ENCODE peak calls at places on chromosomes 6 and 20, in six cellular contexts. One of them, this sample, is unnamed.

GRCh38 chr20:44448753-44449546 is 26.7 kb upstream of the TTPAL start:
- DNase-seq in H9: peak
- DNase-seq in brain microvascular endothelial cell: no peak
- DNase-seq in HFFc6: no peak
- DNase-seq in psoas muscle: no peak
- DNase-seq in cardiac muscle cell: peak
- DNase-seq in this sample: peak

GRCh38 chr6:110476046-110476849 is at the start of gene SLC22A16:
- DNase-seq in H9: no peak
- DNase-seq in cardiac muscle cell: peak
- DNase-seq in brain microvascular endothelial cell: no peak
- DNase-seq in HFFc6: no peak
- DNase-seq in psoas muscle: no peak
- DNase-seq in this sample: peak

GRCh38 chr20:38939686-38940085 is 13.5 kb downstream of the FAM83D start:
- DNase-seq in cardiac muscle cell: no peak
- DNase-seq in H9: no peak
- DNase-seq in brain microvascular endothelial cell: no peak
- DNase-seq in psoas muscle: no peak
- DNase-seq in HFFc6: no peak
- DNase-seq in this sample: no peak

GRCh38 chr6:41306187-41306854 is 19.8 kb upstream of the TREM1 start:
- DNase-seq in brain microvascular endothelial cell: peak
- DNase-seq in psoas muscle: no peak
- DNase-seq in H9: peak
- DNase-seq in cardiac muscle cell: peak
- DNase-seq in HFFc6: no peak
- DNase-seq in this sample: peak

GRCh38 chr6:140002406-140003022 is 628.1 kb upstream of the CITED2 start:
- DNase-seq in psoas muscle: no peak
- DNase-seq in HFFc6: peak
- DNase-seq in brain microvascular endothelial cell: no peak
- DNase-seq in cardiac muscle cell: no peak
- DNase-seq in H9: no peak
- DNase-seq in this sample: no peak

GRCh38 chr6:155319902-155320301 is 5.6 kb upstream of the TFB1M start:
- DNase-seq in brain microvascular endothelial cell: no peak
- DNase-seq in HFFc6: no peak
- DNase-seq in cardiac muscle cell: no peak
- DNase-seq in H9: no peak
- DNase-seq in psoas muscle: no peak
- DNase-seq in this sample: no peak

GRCh38 chr6:154606457-154606856 is 96.0 kb upstream of the CNKSR3 start:
- DNase-seq in psoas muscle: no peak
- DNase-seq in HFFc6: no peak
- DNase-seq in H9: no peak
- DNase-seq in cardiac muscle cell: peak
- DNase-seq in brain microvascular endothelial cell: no peak
- DNase-seq in this sample: no peak

GRCh38 chr6:148342146-148343027 is at the start of gene SASH1:
- DNase-seq in cardiac muscle cell: peak
- DNase-seq in brain microvascular endothelial cell: peak
- DNase-seq in H9: peak
- DNase-seq in psoas muscle: peak
- DNase-seq in HFFc6: peak
- DNase-seq in this sample: peak

GRCh38 chr20:58231678-58232077 is 3.2 kb upstream of the ANKRD60 start:
- DNase-seq in brain microvascular endothelial cell: no peak
- DNase-seq in HFFc6: no peak
- DNase-seq in H9: no peak
- DNase-seq in cardiac muscle cell: peak
- DNase-seq in psoas muscle: no peak
- DNase-seq in this sample: no peak

GRCh38 chr20:7650081-7650480 is 290.2 kb downstream of the HAO1 start:
- DNase-seq in HFFc6: no peak
- DNase-seq in psoas muscle: no peak
- DNase-seq in cardiac muscle cell: no peak
- DNase-seq in brain microvascular endothelial cell: no peak
- DNase-seq in H9: no peak
- DNase-seq in this sample: no peak

GRCh38 chr6:299050-299980 is 7.0 kb downstream of the DUSP22 start:
- DNase-seq in cardiac muscle cell: no peak
- DNase-seq in H9: no peak
- DNase-seq in brain microvascular endothelial cell: no peak
- DNase-seq in HFFc6: no peak
- DNase-seq in psoas muscle: no peak
- DNase-seq in this sample: no peak

GRCh38 chr6:30122515-30122914 is 9.6 kb upstream of the TRIM31 start:
- DNase-seq in psoas muscle: no peak
- DNase-seq in HFFc6: peak
- DNase-seq in H9: no peak
- DNase-seq in cardiac muscle cell: no peak
- DNase-seq in brain microvascular endothelial cell: no peak
- DNase-seq in this sample: no peak

GRCh38 chr6:15536201-15536955 is 126.5 kb downstream of the DTNBP1 start:
- DNase-seq in brain microvascular endothelial cell: no peak
- DNase-seq in psoas muscle: no peak
- DNase-seq in cardiac muscle cell: peak
- DNase-seq in H9: no peak
- DNase-seq in HFFc6: no peak
- DNase-seq in this sample: no peak

GRCh38 chr6:157221049-157221816 is 102.1 kb downstream of the TMEM242 start:
- DNase-seq in brain microvascular endothelial cell: peak
- DNase-seq in psoas muscle: peak
- DNase-seq in cardiac muscle cell: peak
- DNase-seq in HFFc6: peak
- DNase-seq in H9: peak
- DNase-seq in this sample: peak

GRCh38 chr6:169232507-169232931 is 21.1 kb downstream of the THBS2 start:
- DNase-seq in H9: no peak
- DNase-seq in HFFc6: no peak
- DNase-seq in cardiac muscle cell: no peak
- DNase-seq in psoas muscle: no peak
- DNase-seq in brain microvascular endothelial cell: no peak
- DNase-seq in this sample: no peak

GRCh38 chr20:29408034-29408695 is 1849.3 kb upstream of the DEFB115 start:
- DNase-seq in psoas muscle: no peak
- DNase-seq in H9: no peak
- DNase-seq in brain microvascular endothelial cell: no peak
- DNase-seq in HFFc6: no peak
- DNase-seq in cardiac muscle cell: no peak
- DNase-seq in this sample: no peak

GRCh38 chr6:44229376-44230033 is 6.1 kb downstream of the SLC29A1 start:
- DNase-seq in brain microvascular endothelial cell: no peak
- DNase-seq in HFFc6: no peak
- DNase-seq in psoas muscle: peak
- DNase-seq in H9: no peak
- DNase-seq in cardiac muscle cell: no peak
- DNase-seq in this sample: no peak

GRCh38 chr6:154502564-154502963 is 7.9 kb downstream of the CNKSR3 start:
- DNase-seq in HFFc6: no peak
- DNase-seq in cardiac muscle cell: no peak
- DNase-seq in psoas muscle: no peak
- DNase-seq in brain microvascular endothelial cell: no peak
- DNase-seq in H9: no peak
- DNase-seq in this sample: no peak

GRCh38 chr6:158150701-158151100 is 17.4 kb downstream of the SERAC1 start:
- DNase-seq in HFFc6: peak
- DNase-seq in brain microvascular endothelial cell: peak
- DNase-seq in psoas muscle: no peak
- DNase-seq in cardiac muscle cell: no peak
- DNase-seq in H9: no peak
- DNase-seq in this sample: no peak

GRCh38 chr6:2182251-2182650 is 63.2 kb downstream of the GMDS start:
- DNase-seq in psoas muscle: no peak
- DNase-seq in H9: no peak
- DNase-seq in HFFc6: no peak
- DNase-seq in cardiac muscle cell: no peak
- DNase-seq in brain microvascular endothelial cell: no peak
- DNase-seq in this sample: no peak

GRCh38 chr6:137848672-137849071 is 18.4 kb upstream of the TNFAIP3 start:
- DNase-seq in cardiac muscle cell: peak
- DNase-seq in psoas muscle: no peak
- DNase-seq in H9: no peak
- DNase-seq in brain microvascular endothelial cell: no peak
- DNase-seq in HFFc6: peak
- DNase-seq in this sample: no peak

GRCh38 chr6:161100072-161100471 is 108.5 kb downstream of the MAP3K4 start:
- DNase-seq in cardiac muscle cell: no peak
- DNase-seq in HFFc6: no peak
- DNase-seq in brain microvascular endothelial cell: no peak
- DNase-seq in H9: no peak
- DNase-seq in psoas muscle: no peak
- DNase-seq in this sample: no peak

GRCh38 chr6:140744648-140745320 is 1370.3 kb upstream of the CITED2 start:
- DNase-seq in cardiac muscle cell: peak
- DNase-seq in brain microvascular endothelial cell: peak
- DNase-seq in HFFc6: peak
- DNase-seq in H9: no peak
- DNase-seq in psoas muscle: no peak
- DNase-seq in this sample: no peak

GRCh38 chr20:43799741-43800140 is 72.9 kb upstream of the GTSF1L start:
- DNase-seq in brain microvascular endothelial cell: no peak
- DNase-seq in psoas muscle: no peak
- DNase-seq in HFFc6: no peak
- DNase-seq in cardiac muscle cell: no peak
- DNase-seq in H9: no peak
- DNase-seq in this sample: no peak

GRCh38 chr6:103699770-103700169 is 1159.9 kb downstream of the HACE1 start:
- DNase-seq in HFFc6: no peak
- DNase-seq in psoas muscle: no peak
- DNase-seq in brain microvascular endothelial cell: no peak
- DNase-seq in cardiac muscle cell: no peak
- DNase-seq in H9: no peak
- DNase-seq in this sample: no peak

DNA sequence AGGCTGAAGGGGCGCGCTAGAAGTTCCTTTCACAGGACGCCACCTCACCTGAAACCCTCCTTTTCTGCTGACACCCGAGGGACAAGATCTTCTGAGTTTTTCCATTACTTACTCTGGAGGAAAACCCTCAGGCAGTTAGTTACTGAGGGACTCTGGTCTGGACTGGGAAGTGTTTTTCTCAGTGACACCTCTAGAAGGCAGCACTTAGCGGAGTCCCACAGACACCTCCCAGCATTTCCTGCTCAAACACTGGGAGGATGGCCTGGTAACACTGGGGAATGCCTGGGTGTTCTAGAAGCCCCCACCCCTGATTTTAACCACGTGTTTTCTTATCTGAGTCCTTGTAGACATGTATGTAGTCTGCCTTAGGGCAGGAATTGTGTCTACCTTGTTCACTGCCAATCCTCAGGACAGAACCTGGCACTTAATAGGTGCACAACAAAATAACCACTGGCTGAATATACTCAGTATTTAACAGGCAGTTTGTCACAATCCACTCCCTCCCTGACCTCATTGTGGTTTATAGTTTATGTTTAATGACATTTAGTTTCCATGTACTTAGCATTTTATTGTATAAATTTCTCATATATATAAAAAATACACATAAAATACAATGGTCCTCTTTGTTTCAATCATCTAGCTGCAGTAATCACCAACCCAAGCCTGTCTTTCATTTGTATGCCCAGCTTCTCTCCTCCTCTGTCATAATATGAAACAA is 4.8 kb downstream of the GSTA3 start:
- DNase-seq in HFFc6: no peak
- DNase-seq in H9: peak
- DNase-seq in cardiac muscle cell: peak
- DNase-seq in psoas muscle: no peak
- DNase-seq in brain microvascular endothelial cell: no peak
- DNase-seq in this sample: no peak
- TF ChIP-seq CTCF in HFFc6: peak
- TF ChIP-seq CTCF in H9: peak
- TF ChIP-seq CTCF in cardiac muscle cell: peak
- TF ChIP-seq CTCF in psoas muscle: no peak
- TF ChIP-seq CTCF in brain microvascular endothelial cell: peak
- TF ChIP-seq CTCF in this sample: peak

DNA sequence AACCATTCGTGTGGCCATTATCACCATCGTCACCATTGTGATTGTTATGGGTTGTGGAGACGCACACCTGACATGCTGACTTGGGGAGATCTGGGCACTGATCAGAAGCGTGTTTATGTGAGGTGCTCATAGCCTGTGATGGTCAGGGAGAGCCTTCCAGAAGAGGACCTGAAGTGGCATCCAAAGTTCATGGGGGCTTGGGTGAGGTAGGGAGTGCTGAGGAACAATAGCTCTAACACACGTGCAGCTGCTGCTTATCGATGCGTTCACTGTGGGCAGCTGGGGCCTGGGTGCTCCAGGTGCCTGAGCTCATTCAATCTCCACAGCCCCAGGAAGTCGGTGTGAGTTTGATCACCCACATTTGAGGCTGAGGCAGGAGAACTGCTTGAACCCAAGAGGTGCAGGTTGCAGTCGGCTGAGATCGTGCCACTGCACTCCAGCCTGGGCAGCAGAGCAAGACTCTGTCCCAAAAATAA is 227.3 kb downstream of the PREX1 start:
- DNase-seq in HFFc6: no peak
- DNase-seq in psoas muscle: no peak
- DNase-seq in H9: no peak
- DNase-seq in brain microvascular endothelial cell: no peak
- DNase-seq in cardiac muscle cell: no peak
- DNase-seq in this sample: no peak
- TF ChIP-seq CTCF in HFFc6: no peak
- TF ChIP-seq CTCF in psoas muscle: no peak
- TF ChIP-seq CTCF in H9: no peak
- TF ChIP-seq CTCF in brain microvascular endothelial cell: no peak
- TF ChIP-seq CTCF in cardiac muscle cell: no peak
- TF ChIP-seq CTCF in this sample: no peak

GRCh38 chr6:17278289-17279061 is 2.7 kb upstream of the RBM24 start:
- DNase-seq in psoas muscle: no peak
- DNase-seq in HFFc6: peak
- DNase-seq in brain microvascular endothelial cell: peak
- DNase-seq in cardiac muscle cell: peak
- DNase-seq in H9: no peak
- DNase-seq in this sample: no peak

GRCh38 chr6:17281497-17282481 is 628 bp downstream of the RBM24 start:
- DNase-seq in HFFc6: no peak
- DNase-seq in cardiac muscle cell: peak
- DNase-seq in psoas muscle: no peak
- DNase-seq in brain microvascular endothelial cell: peak
- DNase-seq in H9: peak
- DNase-seq in this sample: peak

GRCh38 chr6:17281100-17281496 is at the start of gene RBM24:
- DNase-seq in HFFc6: peak
- DNase-seq in cardiac muscle cell: peak
- DNase-seq in H9: peak
- DNase-seq in psoas muscle: peak
- DNase-seq in brain microvascular endothelial cell: peak
- DNase-seq in this sample: peak

GRCh38 chr6:17280138-17280537 is 1.0 kb upstream of the RBM24 start:
- DNase-seq in H9: no peak
- DNase-seq in cardiac muscle cell: no peak
- DNase-seq in HFFc6: no peak
- DNase-seq in brain microvascular endothelial cell: no peak
- DNase-seq in psoas muscle: no peak
- DNase-seq in this sample: no peak

GRCh38 chr6:17280552-17281090 is 540 bp upstream of the RBM24 start:
- DNase-seq in H9: peak
- DNase-seq in cardiac muscle cell: peak
- DNase-seq in HFFc6: peak
- DNase-seq in brain microvascular endothelial cell: peak
- DNase-seq in psoas muscle: peak
- DNase-seq in this sample: peak
- TF ChIP-seq CTCF in H9: peak
- TF ChIP-seq CTCF in cardiac muscle cell: peak
- TF ChIP-seq CTCF in HFFc6: peak
- TF ChIP-seq CTCF in brain microvascular endothelial cell: peak
- TF ChIP-seq CTCF in psoas muscle: peak
- TF ChIP-seq CTCF in this sample: peak

GRCh38 chr20:31236953-31237352 is 20.5 kb upstream of the DEFB115 start:
- DNase-seq in cardiac muscle cell: no peak
- DNase-seq in psoas muscle: no peak
- DNase-seq in HFFc6: no peak
- DNase-seq in H9: no peak
- DNase-seq in brain microvascular endothelial cell: no peak
- DNase-seq in this sample: no peak
- TF ChIP-seq CTCF in cardiac muscle cell: no peak
- TF ChIP-seq CTCF in psoas muscle: no peak
- TF ChIP-seq CTCF in HFFc6: no peak
- TF ChIP-seq CTCF in H9: no peak
- TF ChIP-seq CTCF in brain microvascular endothelial cell: no peak
- TF ChIP-seq CTCF in this sample: no peak